ENCODE peak calls at places on chromosomes 7 and 10, in six cellular contexts. One of them, this sample, is unnamed. For H3K4me1, the result is how much of the 10 kb centered on the place peaks cover.

GRCh38 chr7:4040031-4040928 is 641.8 kb upstream of the FOXK1 start:
- DNase-seq in mesendoderm: peak
- DNase-seq in CD8-positive, alpha-beta T cell: no peak
- DNase-seq in cardiac muscle cell: no peak
- DNase-seq in sigmoid colon: no peak
- DNase-seq in ascending aorta: no peak
- DNase-seq in this sample: no peak

GRCh38 chr7:47624660-47625059 is 42.7 kb upstream of the TNS3 start:
- DNase-seq in mesendoderm: no peak
- DNase-seq in CD8-positive, alpha-beta T cell: no peak
- DNase-seq in cardiac muscle cell: no peak
- DNase-seq in sigmoid colon: no peak
- DNase-seq in ascending aorta: no peak
- DNase-seq in this sample: no peak

GRCh38 chr10:94630017-94630688 is 53.4 kb upstream of the CYP2C18 start:
- DNase-seq in mesendoderm: peak
- DNase-seq in CD8-positive, alpha-beta T cell: no peak
- DNase-seq in cardiac muscle cell: peak
- DNase-seq in sigmoid colon: no peak
- DNase-seq in ascending aorta: no peak
- DNase-seq in this sample: no peak

GRCh38 chr7:37916673-37917660 is at the start of gene SFRP4:
- DNase-seq in mesendoderm: peak
- DNase-seq in CD8-positive, alpha-beta T cell: no peak
- DNase-seq in cardiac muscle cell: peak
- DNase-seq in sigmoid colon: peak
- DNase-seq in ascending aorta: peak
- DNase-seq in this sample: peak

GRCh38 chr10:36026656-36027390 is 384.7 kb upstream of the FZD8 start:
- DNase-seq in mesendoderm: peak
- DNase-seq in CD8-positive, alpha-beta T cell: no peak
- DNase-seq in cardiac muscle cell: no peak
- DNase-seq in sigmoid colon: no peak
- DNase-seq in ascending aorta: no peak
- DNase-seq in this sample: no peak

GRCh38 chr7:134420509-134421125 is 38.3 kb downstream of the AKR1B1 start:
- DNase-seq in mesendoderm: peak
- DNase-seq in CD8-positive, alpha-beta T cell: no peak
- DNase-seq in cardiac muscle cell: peak
- DNase-seq in sigmoid colon: no peak
- DNase-seq in ascending aorta: no peak
- DNase-seq in this sample: no peak

GRCh38 chr7:35253182-35253679 is 669 bp downstream of the TBX20 start:
- DNase-seq in mesendoderm: peak
- DNase-seq in CD8-positive, alpha-beta T cell: no peak
- DNase-seq in cardiac muscle cell: no peak
- DNase-seq in sigmoid colon: no peak
- DNase-seq in ascending aorta: no peak
- DNase-seq in this sample: no peak

GRCh38 chr7:99531354-99531765 is 20.6 kb downstream of the FAM200A start:
- DNase-seq in mesendoderm: peak
- DNase-seq in CD8-positive, alpha-beta T cell: no peak
- DNase-seq in cardiac muscle cell: no peak
- DNase-seq in sigmoid colon: no peak
- DNase-seq in ascending aorta: no peak
- DNase-seq in this sample: no peak

GRCh38 chr10:74079914-74080590 is 70.6 kb downstream of the AP3M1 start:
- DNase-seq in mesendoderm: peak
- DNase-seq in CD8-positive, alpha-beta T cell: no peak
- DNase-seq in cardiac muscle cell: no peak
- DNase-seq in sigmoid colon: no peak
- DNase-seq in ascending aorta: no peak
- DNase-seq in this sample: no peak

GRCh38 chr10:119022846-119023552 is 6.5 kb upstream of the NANOS1 start:
- DNase-seq in mesendoderm: peak
- DNase-seq in CD8-positive, alpha-beta T cell: no peak
- DNase-seq in cardiac muscle cell: no peak
- DNase-seq in sigmoid colon: no peak
- DNase-seq in ascending aorta: no peak
- DNase-seq in this sample: no peak

GRCh38 chr7:134823400-134823799 is 44.0 kb downstream of the CALD1 start:
- DNase-seq in mesendoderm: no peak
- DNase-seq in CD8-positive, alpha-beta T cell: no peak
- DNase-seq in cardiac muscle cell: no peak
- DNase-seq in sigmoid colon: no peak
- DNase-seq in ascending aorta: no peak
- DNase-seq in this sample: no peak

GRCh38 chr7:28725045-28725630 is 233.0 kb downstream of the TRIL start:
- DNase-seq in mesendoderm: no peak
- DNase-seq in CD8-positive, alpha-beta T cell: no peak
- DNase-seq in cardiac muscle cell: no peak
- DNase-seq in sigmoid colon: no peak
- DNase-seq in ascending aorta: no peak
- DNase-seq in this sample: no peak

GRCh38 chr10:43854042-43854441 is 205.4 kb upstream of the ZNF32 start:
- DNase-seq in mesendoderm: peak
- DNase-seq in CD8-positive, alpha-beta T cell: no peak
- DNase-seq in cardiac muscle cell: no peak
- DNase-seq in sigmoid colon: no peak
- DNase-seq in ascending aorta: no peak
- DNase-seq in this sample: no peak

GRCh38 chr10:73404690-73405089 is 9.2 kb downstream of the ANXA7 start:
- DNase-seq in mesendoderm: no peak
- DNase-seq in CD8-positive, alpha-beta T cell: no peak
- DNase-seq in cardiac muscle cell: no peak
- DNase-seq in sigmoid colon: no peak
- DNase-seq in ascending aorta: no peak
- DNase-seq in this sample: no peak

GRCh38 chr7:106121189-106121799 is 9.2 kb upstream of the SYPL1 start:
- DNase-seq in mesendoderm: no peak
- DNase-seq in CD8-positive, alpha-beta T cell: no peak
- DNase-seq in cardiac muscle cell: no peak
- DNase-seq in sigmoid colon: no peak
- DNase-seq in ascending aorta: no peak
- DNase-seq in this sample: no peak

GRCh38 chr10:26519803-26520202 is 81.7 kb downstream of the APBB1IP start:
- DNase-seq in mesendoderm: no peak
- DNase-seq in CD8-positive, alpha-beta T cell: no peak
- DNase-seq in cardiac muscle cell: no peak
- DNase-seq in sigmoid colon: no peak
- DNase-seq in ascending aorta: no peak
- DNase-seq in this sample: no peak

GRCh38 chr7:121081327-121081936 is 92.9 kb downstream of the CPED1 start:
- DNase-seq in mesendoderm: peak
- DNase-seq in CD8-positive, alpha-beta T cell: no peak
- DNase-seq in cardiac muscle cell: peak
- DNase-seq in sigmoid colon: no peak
- DNase-seq in ascending aorta: no peak
- DNase-seq in this sample: no peak

GRCh38 chr7:24757799-24758275 is 573 bp upstream of the GSDME start:
- DNase-seq in mesendoderm: peak
- DNase-seq in CD8-positive, alpha-beta T cell: no peak
- DNase-seq in cardiac muscle cell: peak
- DNase-seq in sigmoid colon: no peak
- DNase-seq in ascending aorta: no peak
- DNase-seq in this sample: no peak

GRCh38 chr7:24755096-24755495 is 2.2 kb downstream of the GSDME start:
- DNase-seq in mesendoderm: no peak
- DNase-seq in CD8-positive, alpha-beta T cell: no peak
- DNase-seq in cardiac muscle cell: no peak
- DNase-seq in sigmoid colon: no peak
- DNase-seq in ascending aorta: no peak
- DNase-seq in this sample: no peak

GRCh38 chr7:24756989-24757798 is at the start of gene GSDME:
- DNase-seq in mesendoderm: peak
- DNase-seq in CD8-positive, alpha-beta T cell: no peak
- DNase-seq in cardiac muscle cell: peak
- DNase-seq in sigmoid colon: peak
- DNase-seq in ascending aorta: no peak
- DNase-seq in this sample: peak

GRCh38 chr7:24755541-24756416 is 1.5 kb downstream of the GSDME start:
- DNase-seq in mesendoderm: no peak
- DNase-seq in CD8-positive, alpha-beta T cell: no peak
- DNase-seq in cardiac muscle cell: no peak
- DNase-seq in sigmoid colon: no peak
- DNase-seq in ascending aorta: no peak
- DNase-seq in this sample: no peak

GRCh38 chr7:24756545-24756988 is 697 bp downstream of the GSDME start:
- DNase-seq in mesendoderm: peak
- DNase-seq in CD8-positive, alpha-beta T cell: no peak
- DNase-seq in cardiac muscle cell: peak
- DNase-seq in sigmoid colon: no peak
- DNase-seq in ascending aorta: no peak
- DNase-seq in this sample: no peak
- H3K27ac ChIP-seq in mesendoderm: no peak
- H3K27ac ChIP-seq in CD8-positive, alpha-beta T cell: no peak
- H3K27ac ChIP-seq in cardiac muscle cell: no peak
- H3K27ac ChIP-seq in sigmoid colon: peak
- H3K27ac ChIP-seq in ascending aorta: peak
- H3K27ac ChIP-seq in this sample: no peak

DNA sequence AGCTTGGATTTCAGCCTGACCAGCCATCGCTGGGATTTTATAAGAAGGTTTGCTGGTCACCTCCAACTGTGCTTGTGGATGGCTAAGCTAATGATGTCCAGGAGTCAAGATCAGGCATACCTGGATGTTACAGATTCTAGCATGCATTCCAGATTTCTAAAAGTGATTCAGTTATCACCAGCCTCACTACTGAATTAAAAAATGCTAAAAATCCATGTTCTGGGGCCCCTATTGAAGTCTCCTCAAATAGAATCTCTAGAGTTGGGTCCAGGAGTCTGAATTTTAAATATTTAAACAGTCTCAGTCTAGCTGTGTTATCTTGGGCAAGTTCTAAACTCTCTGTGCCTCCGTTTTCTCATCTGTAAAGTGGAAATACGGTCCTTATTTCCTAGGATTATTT is 5.0 kb downstream of the ARID5B start:
- DNase-seq in mesendoderm: no peak
- DNase-seq in CD8-positive, alpha-beta T cell: no peak
- DNase-seq in cardiac muscle cell: no peak
- DNase-seq in sigmoid colon: no peak
- DNase-seq in ascending aorta: no peak
- DNase-seq in this sample: no peak
- H3K4me1 ChIP-seq in mesendoderm: under half
- H3K4me1 ChIP-seq in CD8-positive, alpha-beta T cell: under half
- H3K4me1 ChIP-seq in cardiac muscle cell: under half
- H3K4me1 ChIP-seq in sigmoid colon: under half
- H3K4me1 ChIP-seq in ascending aorta: under half
- H3K4me1 ChIP-seq in this sample: under half

GRCh38 chr7:127609297-127609696 is 8.6 kb downstream of the PAX4 start:
- DNase-seq in mesendoderm: no peak
- DNase-seq in CD8-positive, alpha-beta T cell: no peak
- DNase-seq in cardiac muscle cell: no peak
- DNase-seq in sigmoid colon: no peak
- DNase-seq in ascending aorta: no peak
- DNase-seq in this sample: no peak
- H3K4me3 ChIP-seq in mesendoderm: no peak
- H3K4me3 ChIP-seq in CD8-positive, alpha-beta T cell: no peak
- H3K4me3 ChIP-seq in cardiac muscle cell: no peak
- H3K4me3 ChIP-seq in sigmoid colon: no peak
- H3K4me3 ChIP-seq in ascending aorta: no peak
- H3K4me3 ChIP-seq in this sample: no peak

GRCh38 chr7:27105161-27106122 is 3.0 kb upstream of the HOXA2 start:
- DNase-seq in mesendoderm: no peak
- DNase-seq in CD8-positive, alpha-beta T cell: no peak
- DNase-seq in cardiac muscle cell: no peak
- DNase-seq in sigmoid colon: no peak
- DNase-seq in ascending aorta: no peak
- DNase-seq in this sample: no peak

GRCh38 chr7:27107391-27107900 is 5.0 kb upstream of the HOXA2 start:
- DNase-seq in mesendoderm: no peak
- DNase-seq in CD8-positive, alpha-beta T cell: no peak
- DNase-seq in cardiac muscle cell: no peak
- DNase-seq in sigmoid colon: no peak
- DNase-seq in ascending aorta: no peak
- DNase-seq in this sample: no peak

GRCh38 chr7:27107901-27108381 is 5.5 kb upstream of the HOXA2 start:
- DNase-seq in mesendoderm: no peak
- DNase-seq in CD8-positive, alpha-beta T cell: no peak
- DNase-seq in cardiac muscle cell: no peak
- DNase-seq in sigmoid colon: peak
- DNase-seq in ascending aorta: no peak
- DNase-seq in this sample: no peak

GRCh38 chr7:27106181-27106905 is 3.9 kb upstream of the HOXA2 start:
- DNase-seq in mesendoderm: peak
- DNase-seq in CD8-positive, alpha-beta T cell: no peak
- DNase-seq in cardiac muscle cell: peak
- DNase-seq in sigmoid colon: peak
- DNase-seq in ascending aorta: no peak
- DNase-seq in this sample: no peak

GRCh38 chr7:27106906-27107250 is 4.4 kb upstream of the HOXA2 start:
- DNase-seq in mesendoderm: no peak
- DNase-seq in CD8-positive, alpha-beta T cell: no peak
- DNase-seq in cardiac muscle cell: no peak
- DNase-seq in sigmoid colon: no peak
- DNase-seq in ascending aorta: no peak
- DNase-seq in this sample: no peak
- H3K27ac ChIP-seq in mesendoderm: no peak
- H3K27ac ChIP-seq in CD8-positive, alpha-beta T cell: no peak
- H3K27ac ChIP-seq in cardiac muscle cell: no peak
- H3K27ac ChIP-seq in sigmoid colon: peak
- H3K27ac ChIP-seq in ascending aorta: peak
- H3K27ac ChIP-seq in this sample: peak

GRCh38 chr10:3806603-3807002 is 21.6 kb upstream of the KLF6 start:
- DNase-seq in mesendoderm: peak
- DNase-seq in CD8-positive, alpha-beta T cell: no peak
- DNase-seq in cardiac muscle cell: no peak
- DNase-seq in sigmoid colon: no peak
- DNase-seq in ascending aorta: no peak
- DNase-seq in this sample: no peak

GRCh38 chr10:3805791-3806381 is 20.9 kb upstream of the KLF6 start:
- DNase-seq in mesendoderm: peak
- DNase-seq in CD8-positive, alpha-beta T cell: peak
- DNase-seq in cardiac muscle cell: no peak
- DNase-seq in sigmoid colon: peak
- DNase-seq in ascending aorta: peak
- DNase-seq in this sample: no peak

GRCh38 chr10:3803295-3803883 is 18.4 kb upstream of the KLF6 start:
- DNase-seq in mesendoderm: peak
- DNase-seq in CD8-positive, alpha-beta T cell: no peak
- DNase-seq in cardiac muscle cell: no peak
- DNase-seq in sigmoid colon: no peak
- DNase-seq in ascending aorta: no peak
- DNase-seq in this sample: no peak

GRCh38 chr10:3803884-3804741 is 19.1 kb upstream of the KLF6 start:
- DNase-seq in mesendoderm: peak
- DNase-seq in CD8-positive, alpha-beta T cell: peak
- DNase-seq in cardiac muscle cell: no peak
- DNase-seq in sigmoid colon: no peak
- DNase-seq in ascending aorta: no peak
- DNase-seq in this sample: no peak

GRCh38 chr10:3805227-3805790 is 20.3 kb upstream of the KLF6 start:
- DNase-seq in mesendoderm: no peak
- DNase-seq in CD8-positive, alpha-beta T cell: peak
- DNase-seq in cardiac muscle cell: no peak
- DNase-seq in sigmoid colon: no peak
- DNase-seq in ascending aorta: no peak
- DNase-seq in this sample: no peak
- H3K4me1 ChIP-seq in mesendoderm: under half
- H3K4me1 ChIP-seq in CD8-positive, alpha-beta T cell: half or more
- H3K4me1 ChIP-seq in cardiac muscle cell: under half
- H3K4me1 ChIP-seq in sigmoid colon: under half
- H3K4me1 ChIP-seq in ascending aorta: under half
- H3K4me1 ChIP-seq in this sample: half or more